ENCODE peak calls at places on chromosomes 13 and 19, in five cellular contexts. X is fibroblast of lung, P is right atrium auricular region, Z is brain microvascular endothelial cell, W is OCI-LY7. A is an unnamed sample.

GRCh38 chr13:29483211-29483610 is 112.3 kb downstream of the SLC7A1 start:
- DNase-seq in X (no peak), W (no peak), Z (no peak), P (no peak), A (no peak)

GRCh38 chr13:28401303-28402056 is 93.4 kb downstream of the FLT1 start:
- DNase-seq in W (no peak), P (no peak), Z (peak), X (peak), A (no peak)

GRCh38 chr19:53537126-53537522 is 821 bp upstream of the ZNF331 start:
- DNase-seq in Z (no peak), P (no peak), X (no peak), W (no peak), A (no peak)

GRCh38 chr13:20182231-20182846 is 10.4 kb downstream of the GJB2 start:
- DNase-seq in X (peak), P (no peak), Z (peak), W (peak), A (no peak)

GRCh38 chr13:23833733-23834611 is 55.2 kb downstream of the MIPEP start:
- DNase-seq in W (no peak), Z (no peak), X (no peak), P (no peak), A (no peak)

GRCh38 chr19:33788676-33789075 is 8.0 kb upstream of the KCTD15 start:
- DNase-seq in Z (no peak), P (no peak), X (no peak), W (no peak), A (no peak)

GRCh38 chr19:34236035-34236793 is 18.1 kb upstream of the GARRE1 start:
- DNase-seq in X (peak), P (no peak), Z (no peak), W (no peak), A (no peak)

GRCh38 chr19:9144920-9145319 is 4.7 kb downstream of the ZNF317 start:
- DNase-seq in X (peak), Z (no peak), P (no peak), W (peak), A (no peak)

GRCh38 chr13:110225609-110226008 is 81.3 kb downstream of the COL4A1 start:
- DNase-seq in Z (no peak), P (no peak), W (no peak), X (no peak), A (no peak)

GRCh38 chr19:7349961-7350711 is 1.4 kb downstream of the ARHGEF18 start:
- DNase-seq in X (no peak), Z (no peak), P (no peak), W (peak), A (peak)

GRCh38 chr19:35449347-35450043 is 1.4 kb downstream of the FFAR2 start:
- DNase-seq in X (no peak), Z (no peak), W (no peak), P (no peak), A (no peak)

GRCh38 chr19:1780272-1780957 is 27.1 kb downstream of the ONECUT3 start:
- DNase-seq in W (peak), Z (no peak), P (no peak), X (peak), A (no peak)

GRCh38 chr13:80199585-80200292 is 141.2 kb downstream of the SPRY2 start:
- DNase-seq in Z (no peak), P (no peak), W (no peak), X (no peak), A (no peak)

GRCh38 chr19:5166262-5166661 is 174.3 kb downstream of the PTPRS start:
- DNase-seq in W (no peak), Z (peak), P (no peak), X (peak), A (no peak)

GRCh38 chr13:79675931-79676658 is 195.1 kb downstream of the NDFIP2 start:
- DNase-seq in X (no peak), Z (no peak), W (no peak), P (no peak), A (no peak)

GRCh38 chr19:2561895-2562294 is 86.0 kb downstream of the GADD45B start:
- DNase-seq in W (peak), X (no peak), P (no peak), Z (no peak), A (peak)

GRCh38 chr19:35992902-35993765 is 1.9 kb upstream of the SDHAF1 start:
- DNase-seq in Z (no peak), X (no peak), W (no peak), P (no peak), A (no peak)

GRCh38 chr13:37870895-37871550 is 1.5 kb upstream of the TRPC4 start:
- DNase-seq in Z (peak), P (no peak), X (peak), W (no peak), A (no peak)

GRCh38 chr19:36198116-36198515 is 16.3 kb downstream of the ZNF565 start:
- DNase-seq in Z (no peak), W (no peak), P (no peak), X (no peak), A (no peak)

GRCh38 chr13:64429691-64430090 is 2800.4 kb downstream of the PCDH9 start:
- DNase-seq in Z (no peak), P (no peak), W (no peak), X (no peak), A (no peak)

GRCh38 chr19:4140237-4140711 is 13.2 kb upstream of the CREB3L3 start:
- DNase-seq in Z (peak), P (no peak), W (peak), X (peak), A (peak)

GRCh38 chr13:106033634-106034033 is 501.8 kb downstream of the EFNB2 start:
- DNase-seq in W (no peak), Z (peak), P (no peak), X (peak), A (no peak)

GRCh38 chr19:1657632-1658445 is 5.4 kb upstream of the TCF3 start:
- DNase-seq in X (no peak), P (no peak), Z (no peak), W (no peak), A (no peak)

GRCh38 chr13:32016631-32017030 is 14.9 kb upstream of the FRY start:
- DNase-seq in P (no peak), X (no peak), W (no peak), Z (no peak), A (no peak)

GRCh38 chr13:25886438-25887214 is 165.2 kb downstream of the SHISA2 start:
- DNase-seq in Z (peak), W (no peak), X (peak), P (no peak), A (no peak)

GRCh38 chr19:4976412-4977298 is 7.7 kb downstream of the KDM4B start:
- DNase-seq in P (peak), Z (no peak), X (peak), W (no peak), A (no peak)

GRCh38 chr13:76307157-76307556 is 579.0 kb downstream of the KCTD12 start:
- DNase-seq in X (peak), W (no peak), P (no peak), Z (peak), A (no peak)

GRCh38 chr13:111460548-111461444 is 140.4 kb downstream of the TEX29 start:
- DNase-seq in P (no peak), W (peak), X (peak), Z (peak), A (no peak)

GRCh38 chr13:27171244-27171829 is at the start of gene USP12:
- DNase-seq in P (no peak), Z (no peak), X (peak), W (peak), A (peak)

GRCh38 chr19:18304496-18305312 is 18.2 kb downstream of the LSM4 start:
- DNase-seq in X (peak), P (peak), W (peak), Z (peak), A (peak)

GRCh38 chr19:3343619-3344502 is 22.5 kb upstream of the NFIC start:
- DNase-seq in X (peak), W (peak), P (peak), Z (peak), A (no peak)

GRCh38 chr19:33467851-33468250 is 53.7 kb downstream of the PEPD start:
- DNase-seq in P (no peak), Z (no peak), W (no peak), X (no peak), A (no peak)

GRCh38 chr19:5681446-5682292 is 842 bp downstream of the HSD11B1L start:
- DNase-seq in X (no peak), P (no peak), W (no peak), Z (no peak), A (no peak)

GRCh38 chr13:94414141-94414540 is 65.3 kb downstream of the DCT start:
- DNase-seq in P (no peak), W (no peak), X (no peak), Z (no peak), A (no peak)

GRCh38 chr19:47680858-47681332 is 32.3 kb upstream of the EHD2 start:
- DNase-seq in Z (no peak), P (no peak), X (no peak), W (no peak), A (no peak)

GRCh38 chr19:10420444-10421239 is at the start of gene PDE4A:
- DNase-seq in P (no peak), W (peak), Z (no peak), X (no peak), A (peak)

GRCh38 chr19:10417598-10418280 is 2.6 kb upstream of the PDE4A start:
- DNase-seq in X (no peak), Z (no peak), P (no peak), W (peak), A (no peak)

GRCh38 chr19:10418281-10419199 is 1.8 kb upstream of the PDE4A start:
- DNase-seq in Z (no peak), X (no peak), W (peak), P (no peak), A (no peak)

GRCh38 chr19:10419646-10420443 is 493 bp upstream of the PDE4A start:
- DNase-seq in W (peak), P (no peak), Z (peak), X (peak), A (no peak)

DNA sequence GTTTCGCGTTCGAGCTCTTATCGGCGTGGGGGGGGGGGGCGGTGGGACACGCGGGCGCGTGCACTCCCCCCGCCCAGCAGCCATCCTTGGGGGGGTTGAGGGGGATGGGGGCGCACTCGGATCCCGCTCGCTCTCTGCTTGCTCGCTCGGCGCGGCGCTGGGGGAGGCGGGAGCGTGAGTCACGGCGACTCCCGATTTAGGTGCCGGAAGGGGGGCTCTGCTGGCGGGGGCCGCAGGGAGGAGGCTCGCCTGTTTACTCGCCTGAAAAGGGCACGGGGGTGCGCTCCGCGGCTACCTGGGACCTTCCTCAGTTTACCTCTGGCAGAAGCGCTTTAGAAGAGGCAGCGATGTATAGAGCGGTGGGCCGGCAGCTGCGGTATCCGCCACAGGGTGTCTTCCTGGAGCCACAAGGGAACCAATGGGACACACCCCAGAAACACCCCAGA is 1.1 kb upstream of the PDE4A start:
- DNase-seq in P (no peak), W (no peak), Z (no peak), X (no peak), A (peak)
- TF ChIP-seq CTCF in P (no peak), W (peak), Z (no peak), X (no peak), A (no peak)

DNA sequence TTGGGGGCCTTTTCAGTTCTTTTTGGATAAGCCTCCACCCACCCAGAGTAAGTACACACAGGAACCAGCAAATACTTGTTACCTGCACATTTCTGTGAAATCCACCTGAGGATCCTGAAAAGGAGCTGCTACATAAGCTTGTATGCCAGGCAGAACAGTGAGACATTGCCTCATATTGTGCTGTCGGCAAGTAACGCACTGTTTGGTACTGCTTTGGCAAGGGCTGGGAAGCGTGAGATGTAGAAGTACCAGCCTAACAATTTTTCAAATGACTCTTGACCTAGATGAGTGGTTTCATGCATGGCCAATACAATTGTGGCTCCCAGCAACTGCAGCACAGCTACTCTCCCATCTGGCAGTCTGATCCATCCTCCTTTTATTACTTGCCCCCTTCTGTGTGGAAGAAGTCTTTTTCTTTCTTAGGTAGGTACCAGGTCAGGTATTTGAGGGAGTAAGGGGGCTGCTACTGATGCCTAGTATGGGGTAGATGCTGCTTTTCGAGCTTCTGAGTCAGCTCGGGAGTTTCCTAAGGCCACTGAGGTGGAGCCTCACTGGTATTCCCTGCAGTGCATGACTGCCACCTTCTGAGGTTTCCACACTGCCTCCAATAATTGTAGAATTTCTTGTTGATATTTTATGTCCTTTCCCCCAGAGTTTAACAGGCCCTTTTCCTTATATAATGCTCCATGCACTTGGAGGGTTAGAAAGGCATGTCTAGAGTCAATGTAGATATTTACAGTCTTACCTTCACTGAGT is 52.2 kb downstream of the ZNF737 start:
- DNase-seq in X (no peak), Z (no peak), W (no peak), P (no peak), A (no peak)
- TF ChIP-seq CTCF in X (no peak), Z (no peak), W (no peak), P (no peak), A (no peak)

DNA sequence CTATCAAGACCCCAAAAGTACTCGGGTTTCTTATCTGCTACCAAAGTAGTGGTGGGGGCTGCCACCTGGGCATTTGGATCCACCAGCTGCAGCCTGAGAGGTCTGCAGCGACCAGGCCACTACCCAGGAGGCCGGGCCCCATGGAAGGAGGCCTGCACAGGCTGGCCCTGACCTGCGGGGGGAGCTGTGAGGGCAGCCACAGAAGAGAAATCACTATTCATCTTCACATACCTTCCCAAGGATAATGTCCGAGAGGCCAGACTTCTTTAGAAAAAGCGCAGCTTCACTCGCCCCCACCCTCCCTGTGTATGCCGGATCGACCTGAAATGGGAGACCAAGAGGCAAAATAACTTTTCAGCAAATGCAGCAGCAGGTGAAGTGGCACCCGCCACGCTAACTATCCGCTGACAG is 30.1 kb downstream of the EPS15L1 start:
- DNase-seq in X (no peak), W (peak), P (no peak), Z (no peak), A (no peak)
- TF ChIP-seq CTCF in X (peak), W (peak), P (peak), Z (peak), A (no peak)

DNA sequence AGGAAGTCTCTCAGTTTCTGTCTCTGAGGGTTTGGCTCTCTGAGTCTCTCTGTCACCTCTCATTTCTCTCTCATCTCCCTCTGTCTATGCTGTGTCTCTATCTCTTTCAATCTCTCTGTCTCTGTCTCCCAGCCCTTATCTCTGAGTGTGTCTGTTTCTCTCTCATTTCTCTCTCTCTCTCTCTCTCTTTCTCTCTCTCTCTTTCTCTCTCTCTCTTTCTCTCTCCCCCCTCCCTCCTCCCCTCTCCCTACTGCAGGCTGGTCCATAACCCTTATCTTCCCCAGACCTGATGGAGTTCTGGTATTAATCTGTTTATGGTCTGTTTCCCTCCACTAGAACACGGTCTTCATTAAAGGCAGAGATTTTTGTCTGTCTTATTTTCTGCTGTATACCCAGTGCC is 1.3 kb upstream of the PVR start:
- DNase-seq in Z (no peak), W (no peak), X (no peak), P (no peak), A (no peak)
- TF ChIP-seq CTCF in Z (no peak), W (no peak), X (no peak), P (no peak), A (no peak)

DNA sequence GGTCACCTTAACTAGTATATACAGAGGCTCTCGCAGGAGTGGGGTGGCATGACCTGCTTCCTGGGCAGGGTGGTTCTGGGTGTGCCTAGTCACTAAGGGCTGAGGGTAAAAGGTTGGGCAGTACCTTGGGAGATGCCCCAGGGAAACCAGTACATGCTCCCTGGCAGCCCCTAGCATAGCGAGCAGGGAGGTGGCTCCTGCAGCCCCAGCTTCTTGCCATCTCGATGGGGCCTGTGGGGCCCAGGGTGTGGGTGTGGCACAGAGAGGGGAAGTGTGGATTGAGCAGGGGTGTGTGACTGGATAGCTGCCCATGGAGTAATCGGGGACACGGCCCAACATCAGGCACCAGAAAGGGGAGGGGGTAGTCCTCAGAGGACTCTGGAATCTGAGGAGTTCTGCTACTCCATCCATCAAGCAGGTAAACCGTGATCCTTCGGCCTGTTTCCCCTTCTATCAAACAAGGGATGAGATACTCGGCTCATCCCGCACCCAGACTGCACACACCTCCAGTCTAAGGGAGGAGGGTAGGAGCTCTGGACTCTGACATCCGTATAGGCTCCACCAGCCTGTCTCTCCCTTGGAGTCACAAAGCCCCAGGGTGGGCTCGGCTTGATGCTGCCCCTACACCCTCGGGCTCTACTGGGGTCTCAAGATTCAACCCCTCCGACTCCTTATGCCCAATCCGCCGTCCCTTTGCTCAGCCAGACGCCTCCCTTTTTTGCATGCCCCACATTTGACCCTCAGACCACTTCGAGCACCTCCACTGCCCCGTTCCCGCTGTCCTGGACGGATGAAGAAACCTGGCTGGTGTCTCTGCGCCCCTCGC is 1.1 kb downstream of the ZBTB45 start:
- DNase-seq in Z (no peak), W (peak), P (no peak), X (no peak), A (no peak)
- TF ChIP-seq CTCF in Z (no peak), W (no peak), P (peak), X (no peak), A (no peak)

GRCh38 chr19:49953376-49953775 is 7.6 kb downstream of the SIGLEC11 start:
- DNase-seq in W (no peak), P (no peak), Z (no peak), X (no peak), A (no peak)
- TF ChIP-seq CTCF in W (no peak), P (no peak), Z (no peak), X (no peak), A (no peak)

GRCh38 chr13:91389186-91389585 is 9.2 kb upstream of the GPC5 start:
- DNase-seq in Z (no peak), X (no peak), W (no peak), P (no peak), A (no peak)
- TF ChIP-seq CTCF in Z (no peak), X (no peak), W (no peak), P (no peak), A (no peak)

DNA sequence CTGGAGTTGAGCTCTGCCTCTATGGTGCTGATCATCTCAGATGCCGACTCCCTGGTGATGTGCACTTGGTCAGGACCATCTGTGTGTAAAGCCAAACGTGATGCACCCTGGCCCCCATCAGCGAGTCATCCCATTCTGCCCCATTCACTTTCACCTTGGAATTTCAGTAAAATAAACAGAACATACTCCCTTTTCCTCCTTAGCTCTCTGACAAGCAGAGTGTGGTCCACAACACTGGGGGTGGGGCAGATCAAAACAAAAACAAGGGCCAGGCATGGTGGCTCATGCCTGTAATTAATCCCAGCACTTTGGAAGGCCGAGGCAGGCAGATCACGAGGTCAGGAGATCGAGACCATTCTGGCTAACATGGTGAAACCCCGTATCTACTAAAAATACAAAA is 12.3 kb downstream of the CEACAM20 start:
- DNase-seq in Z (no peak), W (no peak), P (no peak), X (no peak), A (no peak)
- TF ChIP-seq CTCF in Z (no peak), W (no peak), P (no peak), X (no peak), A (no peak)

A was measured in activated B cell treated with CpG ODN at 0.5 μM for 24 hours.